ENCODE peak calls at places on chromosomes 12 and 14, in seven cellular contexts. O, U, K, Z, B, V and P are unnamed samples.

GRCh38 chr14:90714811-90715210 is 101.4 kb downstream of the TTC7B start:
- DNase-seq in O (no peak), U (no peak), K (no peak), Z (no peak), B (no peak), V (no peak), P (no peak)

GRCh38 chr12:63164911-63165310 is 13.9 kb upstream of the AVPR1A start:
- DNase-seq in O (no peak), U (no peak), K (no peak), Z (no peak), B (no peak), V (no peak), P (no peak)

GRCh38 chr12:68455676-68456345 is 123.6 kb upstream of the MDM1 start:
- DNase-seq in O (no peak), U (no peak), K (no peak), Z (no peak), B (no peak), V (no peak), P (no peak)

GRCh38 chr14:90999299-90999698 is 61.1 kb downstream of the RPS6KA5 start:
- DNase-seq in O (no peak), U (no peak), K (no peak), Z (no peak), B (no peak), V (no peak), P (no peak)

GRCh38 chr12:27123642-27124041 is 41.3 kb upstream of the C12orf71 start:
- DNase-seq in O (no peak), U (no peak), K (peak), Z (no peak), B (peak), V (peak), P (no peak)

GRCh38 chr12:104381721-104382480 is 74.8 kb upstream of the CHST11 start:
- DNase-seq in O (peak), U (peak), K (peak), Z (peak), B (peak), V (peak), P (peak)

GRCh38 chr14:61188196-61188595 is 92.9 kb downstream of the TMEM30B start:
- DNase-seq in O (no peak), U (no peak), K (no peak), Z (peak), B (no peak), V (no peak), P (no peak)

GRCh38 chr12:9617124-9617523 is 9.4 kb upstream of the KLRB1 start:
- DNase-seq in O (no peak), U (no peak), K (no peak), Z (no peak), B (no peak), V (no peak), P (no peak)

GRCh38 chr12:53221203-53222076 is 10.6 kb downstream of the RARG start:
- DNase-seq in O (no peak), U (no peak), K (peak), Z (peak), B (peak), V (peak), P (no peak)

GRCh38 chr12:26047401-26048226 is 77.2 kb downstream of the BHLHE41 start:
- DNase-seq in O (no peak), U (no peak), K (no peak), Z (peak), B (no peak), V (no peak), P (no peak)

GRCh38 chr12:127041985-127042625 is 1224.9 kb upstream of the TMEM132C start:
- DNase-seq in O (peak), U (no peak), K (no peak), Z (no peak), B (no peak), V (no peak), P (no peak)

GRCh38 chr14:105078294-105078693 is 13.1 kb upstream of the GPR132 start:
- DNase-seq in O (no peak), U (no peak), K (no peak), Z (no peak), B (no peak), V (no peak), P (no peak)

GRCh38 chr12:111248221-111248620 is 120.7 kb downstream of the PHETA1 start:
- DNase-seq in O (no peak), U (no peak), K (no peak), Z (no peak), B (peak), V (no peak), P (no peak)

GRCh38 chr14:68921049-68921448 is 58.1 kb downstream of the ACTN1 start:
- DNase-seq in O (no peak), U (no peak), K (no peak), Z (no peak), B (no peak), V (no peak), P (no peak)

GRCh38 chr12:83700858-83701257 is 1014.2 kb downstream of the TMTC2 start:
- DNase-seq in O (no peak), U (no peak), K (no peak), Z (no peak), B (no peak), V (no peak), P (no peak)

GRCh38 chr14:74213907-74214803 is 25.1 kb upstream of the VSX2 start:
- DNase-seq in O (no peak), U (no peak), K (no peak), Z (no peak), B (no peak), V (no peak), P (no peak)

GRCh38 chr12:124828264-124829007 is 35.2 kb downstream of the SCARB1 start:
- DNase-seq in O (no peak), U (no peak), K (no peak), Z (no peak), B (no peak), V (peak), P (no peak)

GRCh38 chr14:71713061-71713850 is 219.0 kb upstream of the RGS6 start:
- DNase-seq in O (no peak), U (no peak), K (no peak), Z (no peak), B (no peak), V (no peak), P (no peak)

GRCh38 chr14:71711619-71712018 is 220.6 kb upstream of the RGS6 start:
- DNase-seq in O (no peak), U (no peak), K (no peak), Z (no peak), B (no peak), V (no peak), P (no peak)

GRCh38 chr14:71716371-71716770 is 215.9 kb upstream of the RGS6 start:
- DNase-seq in O (no peak), U (no peak), K (no peak), Z (no peak), B (no peak), V (no peak), P (no peak)

GRCh38 chr14:71712478-71712877 is 219.8 kb upstream of the RGS6 start:
- DNase-seq in O (no peak), U (no peak), K (no peak), Z (no peak), B (no peak), V (no peak), P (no peak)

GRCh38 chr14:71714225-71714624 is 218.0 kb upstream of the RGS6 start:
- DNase-seq in O (no peak), U (no peak), K (no peak), Z (no peak), B (no peak), V (no peak), P (no peak)
- H3K27ac ChIP-seq in O (no peak), U (no peak), K (no peak), Z (no peak), B (peak), V (no peak), P (no peak)

DNA sequence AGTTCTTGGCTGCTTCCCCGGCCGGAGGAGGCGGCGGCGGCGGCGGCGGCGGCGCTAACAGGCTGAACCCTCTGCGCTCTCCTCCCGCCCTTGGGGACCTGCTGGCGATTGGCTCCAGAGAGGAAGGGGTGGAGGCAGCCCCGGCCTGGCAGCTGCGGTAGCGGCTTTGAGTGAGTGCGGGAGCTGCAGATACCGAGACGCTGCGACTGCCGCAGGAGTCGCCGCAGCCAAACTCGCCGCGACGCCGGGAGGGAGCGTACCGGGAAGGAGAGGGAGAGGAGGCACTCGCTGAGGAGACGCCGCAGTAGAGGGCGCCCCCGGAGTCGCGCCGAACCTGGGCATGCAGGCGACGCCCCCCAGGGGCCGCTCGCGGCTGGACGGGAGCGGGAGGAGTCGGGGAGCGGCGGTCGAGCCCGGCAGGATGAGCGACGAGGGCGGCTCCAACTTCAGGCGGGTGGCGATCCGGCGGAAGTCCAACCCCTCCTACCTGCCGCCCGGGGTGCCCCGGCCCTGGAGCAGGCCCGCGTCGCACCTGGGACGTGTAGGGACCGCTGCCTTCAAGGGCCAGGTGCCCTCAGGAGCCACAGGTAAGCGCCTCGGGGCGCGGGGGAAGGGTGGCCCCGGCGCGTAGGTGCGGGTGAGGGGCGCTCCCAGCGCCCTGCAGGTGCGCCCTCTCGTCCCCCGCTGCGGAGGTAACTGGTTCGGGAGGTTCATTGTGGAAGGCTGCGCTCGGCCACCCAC is at the start of gene FGD4:
- DNase-seq in O (no peak), U (peak), K (peak), Z (peak), B (peak), V (peak), P (no peak)
- TF ChIP-seq SIN3A in O (no peak), U (peak), K (no peak), Z (peak), B (no peak), V (no peak), P (peak)

DNA sequence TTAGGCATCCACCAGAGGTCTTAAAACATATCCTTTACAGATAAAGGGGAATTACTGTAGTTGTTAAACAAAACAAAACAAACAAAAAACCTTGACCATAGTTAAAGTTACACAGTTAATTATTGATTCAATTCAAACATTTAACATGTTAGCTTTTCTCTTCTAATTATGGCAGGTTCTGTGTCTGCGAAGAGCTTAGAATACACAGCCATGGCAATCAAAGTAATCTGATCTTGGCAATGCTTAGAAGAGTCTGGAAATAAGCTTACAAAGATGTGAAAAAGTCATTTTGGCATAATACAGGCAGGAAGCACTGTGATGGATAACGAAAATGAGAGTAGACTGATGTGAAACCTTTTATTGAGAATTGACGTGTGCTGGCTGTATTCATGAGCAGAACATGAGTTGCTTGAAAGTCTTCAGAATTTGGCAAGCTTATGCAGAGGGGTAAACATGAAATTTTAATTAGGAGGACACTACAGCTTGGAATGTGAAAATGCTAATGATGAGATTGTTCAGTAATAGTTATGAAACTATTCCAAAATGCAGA is 629.7 kb downstream of the FSCB start:
- DNase-seq in O (no peak), U (no peak), K (no peak), Z (no peak), B (no peak), V (no peak), P (no peak)
- H3K27ac ChIP-seq in O (no peak), U (no peak), K (no peak), Z (no peak), B (no peak), V (no peak), P (no peak)

GRCh38 chr14:102594514-102595175 is 2.2 kb downstream of the RCOR1 start:
- DNase-seq in O (peak), U (peak), K (peak), Z (no peak), B (peak), V (peak), P (peak)
- TF ChIP-seq SIN3A in O (no peak), U (no peak), K (no peak), Z (no peak), B (no peak), V (no peak), P (no peak)

DNA sequence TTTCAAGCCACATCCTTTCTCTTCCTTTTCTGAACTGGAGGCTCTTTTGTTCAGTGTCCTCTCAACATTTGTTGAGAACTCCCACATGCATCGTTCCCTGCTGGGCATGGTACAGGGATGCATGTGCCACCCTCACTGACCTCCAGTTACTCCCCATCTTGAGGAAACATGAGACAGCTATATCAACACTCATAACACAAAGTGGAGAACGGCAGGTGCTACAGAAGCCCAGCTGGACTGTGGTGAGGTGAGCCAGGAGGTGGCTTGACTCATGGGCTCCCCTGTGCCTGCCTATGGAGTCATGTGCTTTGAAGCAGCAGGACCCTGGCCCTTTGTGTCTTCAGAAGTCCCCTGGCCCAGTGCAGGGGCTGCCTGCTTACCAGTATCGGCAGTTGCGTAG is 9.7 kb downstream of the MYH6 start:
- DNase-seq in O (no peak), U (no peak), K (no peak), Z (no peak), B (no peak), V (no peak), P (no peak)
- H3K27ac ChIP-seq in O (no peak), U (no peak), K (no peak), Z (no peak), B (no peak), V (no peak), P (no peak)

GRCh38 chr14:83556746-83557460 is 1973.0 kb upstream of the FLRT2 start:
- DNase-seq in O (no peak), U (no peak), K (no peak), Z (no peak), B (no peak), V (no peak), P (no peak)
- TF ChIP-seq SIN3A in O (no peak), U (no peak), K (no peak), Z (no peak), B (no peak), V (no peak), P (no peak)

GRCh38 chr12:101763246-101763931 is 24.1 kb upstream of the SYCP3 start:
- DNase-seq in O (no peak), U (no peak), K (no peak), Z (no peak), B (no peak), V (no peak), P (no peak)

GRCh38 chr12:101767537-101767936 is 28.3 kb upstream of the SYCP3 start:
- DNase-seq in O (no peak), U (no peak), K (no peak), Z (no peak), B (no peak), V (no peak), P (no peak)

GRCh38 chr12:101768781-101769180 is 29.5 kb upstream of the SYCP3 start:
- DNase-seq in O (no peak), U (no peak), K (no peak), Z (no peak), B (no peak), V (peak), P (no peak)

GRCh38 chr12:101761347-101761746 is 22.1 kb upstream of the SYCP3 start:
- DNase-seq in O (no peak), U (no peak), K (no peak), Z (no peak), B (no peak), V (no peak), P (no peak)

GRCh38 chr12:101764393-101764792 is 25.1 kb upstream of the SYCP3 start:
- DNase-seq in O (no peak), U (no peak), K (no peak), Z (no peak), B (no peak), V (no peak), P (no peak)
- H3K27ac ChIP-seq in O (no peak), U (no peak), K (no peak), Z (no peak), B (no peak), V (no peak), P (no peak)

GRCh38 chr14:39430762-39431415 is 1.3 kb downstream of the FBXO33 start:
- DNase-seq in O (no peak), U (no peak), K (no peak), Z (no peak), B (no peak), V (peak), P (no peak)
- TF ChIP-seq SIN3A in O (peak), U (no peak), K (no peak), Z (peak), B (no peak), V (peak), P (no peak)